ENCODE peak calls at places on chromosomes 13 and 19, in six cellular contexts. One of them, this sample, is unnamed.

GRCh38 chr19:18194554-18195238 is 1.7 kb downstream of the MPV17L2 start:
- DNase-seq in transverse colon: peak; percentile 49
- DNase-seq in GM23248: peak; percentile 60
- DNase-seq in SJSA1: no peak
- DNase-seq in trophoblast cell: no peak
- DNase-seq in prostate gland: no peak
- DNase-seq in this sample: peak; percentile 61

GRCh38 chr19:1360818-1361461 is 22.8 kb upstream of the NDUFS7 start:
- DNase-seq in transverse colon: peak; percentile 35
- DNase-seq in GM23248: peak; percentile 91
- DNase-seq in SJSA1: peak; percentile 82
- DNase-seq in trophoblast cell: no peak
- DNase-seq in prostate gland: no peak
- DNase-seq in this sample: peak; percentile 92

GRCh38 chr19:15479391-15480345 is at the start of gene PGLYRP2:
- DNase-seq in transverse colon: no peak
- DNase-seq in GM23248: peak; percentile 40
- DNase-seq in SJSA1: no peak
- DNase-seq in trophoblast cell: no peak
- DNase-seq in prostate gland: peak; percentile 86
- DNase-seq in this sample: peak; percentile 72

GRCh38 chr13:107427531-107427930 is 787.8 kb downstream of the LIG4 start:
- DNase-seq in transverse colon: no peak
- DNase-seq in GM23248: no peak
- DNase-seq in SJSA1: no peak
- DNase-seq in trophoblast cell: no peak
- DNase-seq in prostate gland: no peak
- DNase-seq in this sample: no peak

GRCh38 chr13:30376426-30377311 is 45.6 kb upstream of the UBE2L5 start:
- DNase-seq in transverse colon: peak; percentile 67
- DNase-seq in GM23248: no peak
- DNase-seq in SJSA1: no peak
- DNase-seq in trophoblast cell: no peak
- DNase-seq in prostate gland: no peak
- DNase-seq in this sample: no peak

GRCh38 chr13:62629618-62630017 is 1214.0 kb upstream of the PCDH20 start:
- DNase-seq in transverse colon: no peak
- DNase-seq in GM23248: no peak
- DNase-seq in SJSA1: no peak
- DNase-seq in trophoblast cell: no peak
- DNase-seq in prostate gland: no peak
- DNase-seq in this sample: no peak

GRCh38 chr13:111505175-111505777 is 184.8 kb downstream of the TEX29 start:
- DNase-seq in transverse colon: no peak
- DNase-seq in GM23248: peak; percentile 15
- DNase-seq in SJSA1: peak; percentile 41
- DNase-seq in trophoblast cell: no peak
- DNase-seq in prostate gland: no peak
- DNase-seq in this sample: no peak

GRCh38 chr19:7772752-7773291 is 9.8 kb downstream of the CLEC4M start:
- DNase-seq in transverse colon: no peak
- DNase-seq in GM23248: peak; percentile 60
- DNase-seq in SJSA1: no peak
- DNase-seq in trophoblast cell: peak; percentile 53
- DNase-seq in prostate gland: no peak
- DNase-seq in this sample: no peak

GRCh38 chr13:29849071-29849541 is 1.3 kb downstream of the UBL3 start:
- DNase-seq in transverse colon: peak; percentile 31
- DNase-seq in GM23248: peak; percentile 61
- DNase-seq in SJSA1: no peak
- DNase-seq in trophoblast cell: no peak
- DNase-seq in prostate gland: peak; percentile 21
- DNase-seq in this sample: no peak

GRCh38 chr13:41296879-41297646 is 14.0 kb upstream of the NAA16 start:
- DNase-seq in transverse colon: no peak
- DNase-seq in GM23248: no peak
- DNase-seq in SJSA1: no peak
- DNase-seq in trophoblast cell: no peak
- DNase-seq in prostate gland: no peak
- DNase-seq in this sample: no peak

GRCh38 chr13:27967736-27968315 is 1.3 kb downstream of the CDX2 start:
- DNase-seq in transverse colon: no peak
- DNase-seq in GM23248: no peak
- DNase-seq in SJSA1: no peak
- DNase-seq in trophoblast cell: no peak
- DNase-seq in prostate gland: no peak
- DNase-seq in this sample: no peak

GRCh38 chr13:107006646-107007045 is 438.7 kb upstream of the ARGLU1 start:
- DNase-seq in transverse colon: no peak
- DNase-seq in GM23248: no peak
- DNase-seq in SJSA1: no peak
- DNase-seq in trophoblast cell: no peak
- DNase-seq in prostate gland: no peak
- DNase-seq in this sample: no peak

GRCh38 chr19:920051-920857 is 3.1 kb downstream of the KISS1R start:
- DNase-seq in transverse colon: no peak
- DNase-seq in GM23248: peak; percentile 55
- DNase-seq in SJSA1: peak; percentile 47
- DNase-seq in trophoblast cell: peak; percentile 51
- DNase-seq in prostate gland: no peak
- DNase-seq in this sample: peak; percentile 79

GRCh38 chr19:54662730-54663129 is at the start of gene LILRB4:
- DNase-seq in transverse colon: peak; percentile 32
- DNase-seq in GM23248: no peak
- DNase-seq in SJSA1: no peak
- DNase-seq in trophoblast cell: no peak
- DNase-seq in prostate gland: no peak
- DNase-seq in this sample: peak; percentile 81

GRCh38 chr19:51696606-51697005 is 3.5 kb downstream of the SPACA6 start:
- DNase-seq in transverse colon: no peak
- DNase-seq in GM23248: no peak
- DNase-seq in SJSA1: peak; percentile 24
- DNase-seq in trophoblast cell: no peak
- DNase-seq in prostate gland: no peak
- DNase-seq in this sample: no peak

GRCh38 chr13:44854264-44855060 is 134.8 kb downstream of the NUFIP1 start:
- DNase-seq in transverse colon: peak; percentile 61
- DNase-seq in GM23248: no peak
- DNase-seq in SJSA1: no peak
- DNase-seq in trophoblast cell: no peak
- DNase-seq in prostate gland: peak; percentile 94
- DNase-seq in this sample: no peak

GRCh38 chr13:22903925-22904324 is 276.9 kb upstream of the SGCG start:
- DNase-seq in transverse colon: no peak
- DNase-seq in GM23248: no peak
- DNase-seq in SJSA1: no peak
- DNase-seq in trophoblast cell: no peak
- DNase-seq in prostate gland: no peak
- DNase-seq in this sample: no peak

GRCh38 chr19:2727640-2727944 is 6.4 kb upstream of the DIRAS1 start:
- DNase-seq in transverse colon: no peak
- DNase-seq in GM23248: peak; percentile 74
- DNase-seq in SJSA1: peak; percentile 43
- DNase-seq in trophoblast cell: peak; percentile 81
- DNase-seq in prostate gland: no peak
- DNase-seq in this sample: no peak

GRCh38 chr19:4414800-4415251 is 12.4 kb downstream of the CHAF1A start:
- DNase-seq in transverse colon: no peak
- DNase-seq in GM23248: peak; percentile 36
- DNase-seq in SJSA1: no peak
- DNase-seq in trophoblast cell: no peak
- DNase-seq in prostate gland: no peak
- DNase-seq in this sample: no peak

GRCh38 chr13:44719857-44720671 is 143.9 kb upstream of the TSC22D1 start:
- DNase-seq in transverse colon: no peak
- DNase-seq in GM23248: peak; percentile 88
- DNase-seq in SJSA1: peak; percentile 81
- DNase-seq in trophoblast cell: no peak
- DNase-seq in prostate gland: no peak
- DNase-seq in this sample: peak; percentile 55

GRCh38 chr13:44396963-44397580 is 23.4 kb downstream of the SERP2 start:
- DNase-seq in transverse colon: no peak
- DNase-seq in GM23248: no peak
- DNase-seq in SJSA1: no peak
- DNase-seq in trophoblast cell: no peak
- DNase-seq in prostate gland: no peak
- DNase-seq in this sample: peak; percentile 66

GRCh38 chr19:12400618-12401502 is at the start of gene ZNF799:
- DNase-seq in transverse colon: peak; percentile 98
- DNase-seq in GM23248: peak; percentile 98
- DNase-seq in SJSA1: peak; percentile 83
- DNase-seq in trophoblast cell: peak; percentile 99
- DNase-seq in prostate gland: peak; percentile 99
- DNase-seq in this sample: peak; percentile 98

GRCh38 chr19:6733338-6734095 is 3.9 kb downstream of the GPR108 start:
- DNase-seq in transverse colon: no peak
- DNase-seq in GM23248: no peak
- DNase-seq in SJSA1: no peak
- DNase-seq in trophoblast cell: no peak
- DNase-seq in prostate gland: no peak
- DNase-seq in this sample: no peak

GRCh38 chr19:16970821-16971220 is 55.8 kb downstream of the CPAMD8 start:
- DNase-seq in transverse colon: no peak
- DNase-seq in GM23248: no peak
- DNase-seq in SJSA1: peak; percentile 16
- DNase-seq in trophoblast cell: no peak
- DNase-seq in prostate gland: no peak
- DNase-seq in this sample: no peak

GRCh38 chr13:113354831-113355610 is 8.9 kb downstream of the GRTP1 start:
- DNase-seq in transverse colon: no peak
- DNase-seq in GM23248: no peak
- DNase-seq in SJSA1: no peak
- DNase-seq in trophoblast cell: no peak
- DNase-seq in prostate gland: no peak
- DNase-seq in this sample: peak; percentile 67

GRCh38 chr13:113358653-113359052 is 5.3 kb downstream of the GRTP1 start:
- DNase-seq in transverse colon: no peak
- DNase-seq in GM23248: peak; percentile 31
- DNase-seq in SJSA1: no peak
- DNase-seq in trophoblast cell: no peak
- DNase-seq in prostate gland: no peak
- DNase-seq in this sample: no peak

GRCh38 chr13:113357529-113357928 is 6.4 kb downstream of the GRTP1 start:
- DNase-seq in transverse colon: no peak
- DNase-seq in GM23248: peak; percentile 88
- DNase-seq in SJSA1: no peak
- DNase-seq in trophoblast cell: no peak
- DNase-seq in prostate gland: no peak
- DNase-seq in this sample: no peak

GRCh38 chr13:113355621-113356020 is 8.3 kb downstream of the GRTP1 start:
- DNase-seq in transverse colon: no peak
- DNase-seq in GM23248: no peak
- DNase-seq in SJSA1: no peak
- DNase-seq in trophoblast cell: no peak
- DNase-seq in prostate gland: no peak
- DNase-seq in this sample: no peak

GRCh38 chr13:113356594-113356993 is 7.3 kb downstream of the GRTP1 start:
- DNase-seq in transverse colon: no peak
- DNase-seq in GM23248: no peak
- DNase-seq in SJSA1: no peak
- DNase-seq in trophoblast cell: no peak
- DNase-seq in prostate gland: no peak
- DNase-seq in this sample: no peak
- H3K4me1 ChIP-seq in transverse colon: peaks cover 5% of the 10 kb centered on the region
- H3K4me1 ChIP-seq in GM23248: peaks cover 6% of the 10 kb centered on the region
- H3K4me1 ChIP-seq in SJSA1: no peaks in the 10 kb centered on the region
- H3K4me1 ChIP-seq in trophoblast cell: no peaks in the 10 kb centered on the region
- H3K4me1 ChIP-seq in prostate gland: no peaks in the 10 kb centered on the region
- H3K4me1 ChIP-seq in this sample: no peaks in the 10 kb centered on the region

DNA sequence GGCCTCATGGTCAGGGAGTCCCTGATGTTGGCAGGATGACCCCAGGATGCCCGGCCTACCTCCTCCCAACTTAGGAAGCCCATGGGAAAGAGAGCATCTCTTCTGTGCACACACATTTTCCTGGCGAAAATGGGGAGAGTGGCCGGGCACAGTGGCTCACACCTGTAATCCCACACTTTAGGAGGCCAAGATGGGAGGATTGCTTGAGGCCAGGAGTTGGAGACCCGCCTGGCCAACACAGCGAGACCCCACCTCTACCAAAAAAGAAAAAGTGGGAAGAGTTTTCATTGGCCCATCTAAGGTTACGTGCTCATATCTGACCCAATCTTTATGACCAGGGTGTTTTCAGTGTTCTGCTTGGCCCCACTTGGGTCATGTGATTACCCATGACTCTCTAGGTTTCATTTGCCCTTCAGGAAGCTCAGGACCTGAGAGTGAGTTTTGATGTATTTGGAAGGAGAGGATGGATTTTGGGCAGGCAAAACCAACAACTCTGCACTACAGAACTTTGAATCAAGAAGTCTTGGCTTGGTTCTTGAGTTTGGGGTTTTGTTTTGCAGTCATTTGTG is 33.6 kb upstream of the SHKBP1 start:
- DNase-seq in transverse colon: no peak
- DNase-seq in GM23248: no peak
- DNase-seq in SJSA1: no peak
- DNase-seq in trophoblast cell: no peak
- DNase-seq in prostate gland: no peak
- DNase-seq in this sample: no peak
- H3K4me3 ChIP-seq in transverse colon: no peak overlapping the region
- H3K4me3 ChIP-seq in GM23248: no peak overlapping the region
- H3K4me3 ChIP-seq in SJSA1: no peak overlapping the region
- H3K4me3 ChIP-seq in trophoblast cell: no peak overlapping the region
- H3K4me3 ChIP-seq in prostate gland: no peak overlapping the region
- H3K4me3 ChIP-seq in this sample: no peak overlapping the region

GRCh38 chr13:99227909-99228688 is 27.4 kb downstream of the UBAC2 start:
- DNase-seq in transverse colon: no peak
- DNase-seq in GM23248: no peak
- DNase-seq in SJSA1: peak; percentile 70
- DNase-seq in trophoblast cell: peak; percentile 13
- DNase-seq in prostate gland: no peak
- DNase-seq in this sample: peak; percentile 61
- H3K4me1 ChIP-seq in transverse colon: peaks cover 52% of the 10 kb centered on the region
- H3K4me1 ChIP-seq in GM23248: peaks cover 26% of the 10 kb centered on the region
- H3K4me1 ChIP-seq in SJSA1: peaks cover 36% of the 10 kb centered on the region
- H3K4me1 ChIP-seq in trophoblast cell: peaks cover 5% of the 10 kb centered on the region
- H3K4me1 ChIP-seq in prostate gland: no peaks in the 10 kb centered on the region
- H3K4me1 ChIP-seq in this sample: peaks cover 5% of the 10 kb centered on the region

DNA sequence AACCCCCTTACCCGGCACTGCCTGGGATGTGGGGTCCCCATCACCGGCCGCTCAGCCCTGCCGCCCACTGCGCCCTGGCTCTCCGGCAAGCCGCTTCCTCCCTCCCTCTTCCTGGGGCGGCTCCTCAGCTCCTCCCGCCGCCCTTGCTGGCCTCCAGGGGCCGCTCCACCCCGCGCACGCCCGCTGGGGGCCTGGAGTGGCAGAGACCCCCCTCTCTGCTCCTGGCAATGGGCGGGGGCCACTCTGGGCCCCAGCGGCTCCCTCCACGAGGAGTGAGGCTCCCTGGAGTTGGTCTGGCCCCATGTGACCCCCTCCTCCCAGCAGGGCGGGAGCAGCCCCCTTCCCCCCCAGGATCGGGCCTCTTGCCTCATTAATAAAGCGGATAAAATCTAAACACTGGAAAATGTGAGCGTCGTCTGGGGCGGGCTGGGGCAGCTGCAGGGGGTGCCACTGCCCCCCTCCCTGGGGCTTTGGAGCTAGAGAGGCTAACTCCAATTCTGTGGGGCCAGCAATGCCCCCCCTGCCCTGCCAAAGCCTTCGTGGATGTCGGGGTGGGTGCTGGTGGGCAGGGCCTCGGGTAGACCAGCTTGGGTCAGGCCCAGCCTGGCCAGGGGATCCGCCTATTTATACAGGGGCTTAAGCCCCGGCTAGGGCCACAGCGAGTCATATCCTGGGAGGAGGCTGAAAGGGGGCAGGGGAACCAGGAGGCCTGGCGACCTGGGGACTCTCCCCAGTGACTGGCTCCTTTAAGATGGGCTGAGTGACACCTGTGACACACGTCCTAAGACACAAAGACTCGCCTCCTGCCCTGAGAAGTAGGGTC is at the start of gene PTGER1:
- DNase-seq in transverse colon: no peak
- DNase-seq in GM23248: peak; percentile 67
- DNase-seq in SJSA1: no peak
- DNase-seq in trophoblast cell: no peak
- DNase-seq in prostate gland: no peak
- DNase-seq in this sample: no peak
- H3K4me3 ChIP-seq in transverse colon: no peak within 1 kb of the TSS
- H3K4me3 ChIP-seq in GM23248: peak within 1 kb of the TSS; percentile 30
- H3K4me3 ChIP-seq in SJSA1: no peak within 1 kb of the TSS
- H3K4me3 ChIP-seq in trophoblast cell: no peak within 1 kb of the TSS
- H3K4me3 ChIP-seq in prostate gland: no peak within 1 kb of the TSS
- H3K4me3 ChIP-seq in this sample: no peak within 1 kb of the TSS